ENCODE peak calls at places on chromosome 17, in five cellular contexts. Y, T, U, X and O are unnamed samples.

GRCh38 chr17:31054761-31055160 is 40.0 kb upstream of the NF1 start:
- DNase-seq in X (no peak), U (no peak), Y (no peak), T (no peak), O (no peak)

GRCh38 chr17:14048169-14048568 is 21.1 kb upstream of the COX10 start:
- DNase-seq in Y (no peak), U (no peak), X (no peak), T (no peak), O (no peak)

GRCh38 chr17:8940866-8941471 is 24.5 kb downstream of the PIK3R5 start:
- DNase-seq in Y (no peak), U (no peak), X (no peak), T (no peak), O (no peak)

GRCh38 chr17:79749156-79749815 is 18.5 kb downstream of the ENPP7 start:
- DNase-seq in U (no peak), Y (peak; percentile 18), X (no peak), T (no peak), O (no peak)

GRCh38 chr17:47204722-47205418 is 4.3 kb upstream of the MYL4 start:
- DNase-seq in Y (peak; percentile 22), U (no peak), T (no peak), X (no peak), O (no peak)

GRCh38 chr17:56592487-56593072 is 919 bp upstream of the NOG start:
- DNase-seq in X (peak; percentile 6), Y (no peak), T (peak; percentile 40), U (peak; percentile 23), O (peak; percentile 65)

GRCh38 chr17:1379208-1379929 is 20.7 kb downstream of the YWHAE start:
- DNase-seq in X (no peak), U (no peak), Y (no peak), T (no peak), O (no peak)

GRCh38 chr17:48745381-48746275 is 17.1 kb upstream of the HOXB13 start:
- DNase-seq in Y (no peak), T (no peak), X (peak; percentile 42), U (no peak), O (no peak)

GRCh38 chr17:19317359-19318095 is 45.0 kb downstream of the B9D1 start:
- DNase-seq in T (no peak), Y (no peak), X (no peak), U (no peak), O (no peak)

GRCh38 chr17:37742114-37742761 is 2.6 kb downstream of the HNF1B start:
- DNase-seq in U (no peak), Y (no peak), T (no peak), X (no peak), O (peak; percentile 5)

GRCh38 chr17:61625564-61625963 is 34.5 kb upstream of the NACA2 start:
- DNase-seq in Y (no peak), U (no peak), T (no peak), X (no peak), O (no peak)

GRCh38 chr17:80191192-80191591 is 21.4 kb downstream of the CARD14 start:
- DNase-seq in U (no peak), X (no peak), Y (no peak), T (no peak), O (no peak)

GRCh38 chr17:75646626-75646968 is 13.4 kb downstream of the SMIM5 start:
- DNase-seq in T (no peak), X (no peak), Y (no peak), U (no peak), O (no peak)

GRCh38 chr17:18261146-18261515 is 669 bp downstream of the MIEF2 start:
- DNase-seq in X (no peak), T (peak; percentile 83), U (no peak), Y (no peak), O (no peak)

GRCh38 chr17:4101799-4102405 is 40.9 kb downstream of the ZZEF1 start:
- DNase-seq in T (no peak), X (no peak), U (no peak), Y (no peak), O (no peak)

GRCh38 chr17:39400547-39401411 is 647 bp downstream of the FBXL20 start:
- DNase-seq in T (no peak), U (peak; percentile 4), X (peak; percentile 3), Y (no peak), O (no peak)

GRCh38 chr17:64309710-64310109 is 46.6 kb upstream of the TEX2 start:
- DNase-seq in U (no peak), Y (no peak), X (no peak), T (no peak), O (no peak)

GRCh38 chr17:32912218-32912897 is 15.6 kb upstream of the TMEM98 start:
- DNase-seq in T (peak; percentile 87), U (peak; percentile 49), Y (no peak), X (peak; percentile 8), O (no peak)

GRCh38 chr17:73621685-73622084 is 22.6 kb downstream of the SDK2 start:
- DNase-seq in X (no peak), U (no peak), Y (no peak), T (no peak), O (no peak)

GRCh38 chr17:46035112-46035818 is 36.2 kb downstream of the STH start:
- DNase-seq in U (no peak), T (no peak), Y (no peak), X (no peak), O (no peak)

GRCh38 chr17:67456103-67456502 is 79.0 kb downstream of the PITPNC1 start:
- DNase-seq in T (no peak), X (no peak), Y (no peak), U (no peak), O (no peak)

GRCh38 chr17:31696184-31696602 is 162.9 kb downstream of the COPRS start:
- DNase-seq in X (no peak), U (no peak), T (peak; percentile 50), Y (peak; percentile 89), O (no peak)

GRCh38 chr17:4562000-4562969 is 1.9 kb upstream of the GGT6 start:
- DNase-seq in T (no peak), X (no peak), Y (no peak), U (no peak), O (no peak)

GRCh38 chr17:68868708-68869107 is 86.5 kb downstream of the ABCA8 start:
- DNase-seq in X (peak; percentile 46), U (no peak), Y (no peak), T (no peak), O (peak; percentile 75)

GRCh38 chr17:17703608-17703919 is 22.3 kb downstream of the RAI1 start:
- DNase-seq in Y (no peak), T (no peak), X (no peak), U (no peak), O (no peak)

GRCh38 chr17:19379306-19380075 is 1.2 kb downstream of the MAPK7 start:
- DNase-seq in Y (no peak), X (no peak), T (no peak), U (no peak), O (no peak)

GRCh38 chr17:42429726-42430464 is 6.8 kb upstream of the CAVIN1 start:
- DNase-seq in U (no peak), T (no peak), Y (no peak), X (no peak), O (no peak)

GRCh38 chr17:17982796-17983195 is 10.1 kb downstream of the DRC3 start:
- DNase-seq in T (no peak), U (no peak), Y (no peak), X (no peak), O (no peak)

GRCh38 chr17:78745407-78746088 is 36.5 kb downstream of the CYTH1 start:
- DNase-seq in Y (no peak), X (peak; percentile 12), U (no peak), T (no peak), O (no peak)

GRCh38 chr17:82202981-82203380 is 9.7 kb downstream of the CCDC57 start:
- DNase-seq in Y (no peak), U (no peak), X (no peak), T (no peak), O (no peak)

GRCh38 chr17:40909351-40909750 is 24.3 kb upstream of the KRT20 start:
- DNase-seq in U (peak; percentile 96), X (peak; percentile 94), Y (peak; percentile 89), T (peak; percentile 88), O (peak; percentile 97)

GRCh38 chr17:48610282-48611211 is at the start of gene HOXB7:
- DNase-seq in Y (no peak), U (peak; percentile 87), X (peak; percentile 63), T (peak; percentile 61), O (peak; percentile 52)

GRCh38 chr17:64707077-64707591 is 45.0 kb upstream of the SMURF2 start:
- DNase-seq in X (no peak), Y (peak; percentile 100), T (peak; percentile 86), U (no peak), O (peak; percentile 20)

GRCh38 chr17:64320613-64321553 is 57.8 kb upstream of the TEX2 start:
- DNase-seq in X (peak; percentile 73), Y (peak; percentile 54), U (peak; percentile 77), T (peak; percentile 79), O (peak; percentile 69)

GRCh38 chr17:9238340-9239259 is 217.3 kb downstream of the NTN1 start:
- DNase-seq in Y (no peak), X (no peak), T (no peak), U (no peak), O (no peak)

GRCh38 chr17:65142247-65142646 is 5.1 kb downstream of the RGS9 start:
- DNase-seq in X (no peak), U (no peak), Y (no peak), T (no peak), O (no peak)